ENCODE peak calls at places on chromosomes 13 and 19, in seven cellular contexts. One of them, this sample, is unnamed.

GRCh38 chr13:86383151-86383550 is 583.9 kb upstream of the SLITRK6 start:
- DNase-seq in GM12892: no peak
- DNase-seq in K562: no peak
- DNase-seq in GM12891: no peak
- DNase-seq in H1: no peak
- DNase-seq in GM12878: no peak
- DNase-seq in HepG2: no peak
- DNase-seq in this sample: no peak

GRCh38 chr13:99496322-99497142 is 4.7 kb upstream of the TM9SF2 start:
- DNase-seq in GM12892: no peak
- DNase-seq in K562: no peak
- DNase-seq in GM12891: no peak
- DNase-seq in H1: no peak
- DNase-seq in GM12878: peak
- DNase-seq in HepG2: peak
- DNase-seq in this sample: no peak

GRCh38 chr19:18529782-18530181 is 7.9 kb upstream of the ELL start:
- DNase-seq in GM12892: no peak
- DNase-seq in K562: no peak
- DNase-seq in GM12891: no peak
- DNase-seq in H1: no peak
- DNase-seq in GM12878: no peak
- DNase-seq in HepG2: no peak
- DNase-seq in this sample: no peak

GRCh38 chr19:34260771-34261173 is 6.4 kb downstream of the GARRE1 start:
- DNase-seq in GM12892: no peak
- DNase-seq in K562: no peak
- DNase-seq in GM12891: no peak
- DNase-seq in H1: no peak
- DNase-seq in GM12878: no peak
- DNase-seq in HepG2: no peak
- DNase-seq in this sample: no peak

GRCh38 chr19:48310227-48310626 is 15.1 kb upstream of the EMP3 start:
- DNase-seq in GM12892: no peak
- DNase-seq in K562: no peak
- DNase-seq in GM12891: no peak
- DNase-seq in H1: no peak
- DNase-seq in GM12878: no peak
- DNase-seq in HepG2: peak
- DNase-seq in this sample: no peak

GRCh38 chr19:19334063-19334988 is 13.7 kb downstream of the MAU2 start:
- DNase-seq in GM12892: no peak
- DNase-seq in K562: no peak
- DNase-seq in GM12891: no peak
- DNase-seq in H1: no peak
- DNase-seq in GM12878: no peak
- DNase-seq in HepG2: no peak
- DNase-seq in this sample: no peak

GRCh38 chr19:35641515-35642151 is at the start of gene ETV2:
- DNase-seq in GM12892: no peak
- DNase-seq in K562: peak
- DNase-seq in GM12891: no peak
- DNase-seq in H1: no peak
- DNase-seq in GM12878: no peak
- DNase-seq in HepG2: no peak
- DNase-seq in this sample: peak

GRCh38 chr19:21022996-21023395 is 2.5 kb downstream of the ZNF430 start:
- DNase-seq in GM12892: no peak
- DNase-seq in K562: no peak
- DNase-seq in GM12891: no peak
- DNase-seq in H1: no peak
- DNase-seq in GM12878: no peak
- DNase-seq in HepG2: peak
- DNase-seq in this sample: no peak

GRCh38 chr19:16660763-16661479 is at the start of gene TMEM38A:
- DNase-seq in GM12892: peak
- DNase-seq in K562: peak
- DNase-seq in GM12891: peak
- DNase-seq in H1: no peak
- DNase-seq in GM12878: no peak
- DNase-seq in HepG2: no peak
- DNase-seq in this sample: peak

GRCh38 chr13:72313546-72313945 is 413.9 kb downstream of the MZT1 start:
- DNase-seq in GM12892: no peak
- DNase-seq in K562: no peak
- DNase-seq in GM12891: no peak
- DNase-seq in H1: no peak
- DNase-seq in GM12878: no peak
- DNase-seq in HepG2: no peak
- DNase-seq in this sample: no peak

GRCh38 chr13:45341799-45342584 is 1.0 kb upstream of the TPT1 start:
- DNase-seq in GM12892: no peak
- DNase-seq in K562: no peak
- DNase-seq in GM12891: no peak
- DNase-seq in H1: no peak
- DNase-seq in GM12878: no peak
- DNase-seq in HepG2: no peak
- DNase-seq in this sample: peak

GRCh38 chr13:45055198-45055901 is 65.0 kb upstream of the GTF2F2 start:
- DNase-seq in GM12892: no peak
- DNase-seq in K562: no peak
- DNase-seq in GM12891: no peak
- DNase-seq in H1: no peak
- DNase-seq in GM12878: peak
- DNase-seq in HepG2: no peak
- DNase-seq in this sample: no peak

GRCh38 chr13:80824231-80824630 is 483.3 kb upstream of the SPRY2 start:
- DNase-seq in GM12892: no peak
- DNase-seq in K562: no peak
- DNase-seq in GM12891: no peak
- DNase-seq in H1: no peak
- DNase-seq in GM12878: no peak
- DNase-seq in HepG2: no peak
- DNase-seq in this sample: no peak

DNA sequence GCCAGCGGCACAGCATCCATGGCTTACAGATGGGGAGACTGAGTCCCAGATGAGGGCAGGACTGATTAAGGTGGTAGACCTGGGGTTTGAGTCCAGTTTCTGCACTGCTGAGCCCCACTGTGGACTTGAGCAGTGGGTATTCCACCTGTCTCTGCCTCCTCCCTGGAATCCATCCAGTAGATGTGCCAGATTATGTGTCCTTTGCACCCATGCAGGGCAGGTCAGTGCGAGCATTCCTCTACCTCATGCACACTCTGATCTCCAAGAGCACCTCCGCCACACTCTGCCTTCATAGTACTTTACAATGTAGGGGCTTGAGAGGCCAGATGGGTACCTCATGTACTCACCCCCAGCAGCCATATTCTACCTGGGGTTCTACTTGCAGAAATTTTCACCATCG is 10.0 kb downstream of the ZSCAN22 start:
- DNase-seq in GM12892: no peak
- DNase-seq in K562: no peak
- DNase-seq in GM12891: no peak
- DNase-seq in H1: no peak
- DNase-seq in GM12878: no peak
- DNase-seq in HepG2: no peak
- DNase-seq in this sample: no peak
- TF ChIP-seq TAF1 in GM12892: no peak
- TF ChIP-seq TAF1 in K562: no peak
- TF ChIP-seq TAF1 in GM12891: no peak
- TF ChIP-seq TAF1 in H1: no peak
- TF ChIP-seq TAF1 in GM12878: no peak
- TF ChIP-seq TAF1 in HepG2: no peak
- TF ChIP-seq TAF1 in this sample: no peak

GRCh38 chr13:53340505-53341143 is 312.0 kb downstream of the OLFM4 start:
- DNase-seq in GM12892: no peak
- DNase-seq in K562: no peak
- DNase-seq in GM12891: no peak
- DNase-seq in H1: no peak
- DNase-seq in GM12878: no peak
- DNase-seq in HepG2: no peak
- DNase-seq in this sample: no peak

GRCh38 chr13:53341144-53341510 is 312.5 kb downstream of the OLFM4 start:
- DNase-seq in GM12892: no peak
- DNase-seq in K562: no peak
- DNase-seq in GM12891: no peak
- DNase-seq in H1: no peak
- DNase-seq in GM12878: no peak
- DNase-seq in HepG2: no peak
- DNase-seq in this sample: no peak

GRCh38 chr13:53338760-53339159 is 310.1 kb downstream of the OLFM4 start:
- DNase-seq in GM12892: no peak
- DNase-seq in K562: no peak
- DNase-seq in GM12891: no peak
- DNase-seq in H1: no peak
- DNase-seq in GM12878: no peak
- DNase-seq in HepG2: no peak
- DNase-seq in this sample: no peak

DNA sequence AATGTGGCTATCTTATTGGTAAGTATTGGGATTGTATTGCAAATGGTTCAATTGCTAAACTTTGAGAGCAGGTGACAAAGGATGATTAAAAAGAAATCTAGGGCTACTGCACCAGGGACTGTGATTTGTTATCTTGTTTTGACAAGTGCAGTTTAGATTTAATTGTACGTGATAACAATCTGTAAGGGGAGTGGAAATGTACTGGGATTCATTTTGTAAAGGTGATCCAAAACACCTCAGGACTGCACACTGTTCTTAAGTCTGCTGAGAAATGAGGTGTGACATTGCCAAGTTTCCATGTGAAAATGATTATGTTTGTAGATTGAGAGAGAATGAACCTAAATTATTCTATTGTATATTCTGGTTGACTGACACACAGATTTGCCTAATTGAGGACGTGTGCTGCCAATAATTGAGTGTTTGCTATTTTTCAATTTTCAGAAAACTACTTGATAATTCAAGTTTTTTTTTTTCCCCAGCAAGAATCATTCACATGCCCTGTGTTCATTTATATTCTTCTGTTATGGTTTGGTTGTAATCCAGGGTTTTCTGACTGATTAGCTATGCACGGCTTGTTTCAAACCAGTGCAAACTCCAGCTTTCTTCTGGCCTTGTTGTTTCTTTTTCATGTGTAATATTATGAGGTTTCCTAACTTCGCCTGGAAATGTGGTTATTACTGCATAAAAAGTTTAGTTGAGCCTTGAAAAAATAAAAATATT is 308.0 kb downstream of the OLFM4 start:
- DNase-seq in GM12892: no peak
- DNase-seq in K562: no peak
- DNase-seq in GM12891: no peak
- DNase-seq in H1: no peak
- DNase-seq in GM12878: no peak
- DNase-seq in HepG2: no peak
- DNase-seq in this sample: no peak
- TF ChIP-seq TAF1 in GM12892: no peak
- TF ChIP-seq TAF1 in K562: no peak
- TF ChIP-seq TAF1 in GM12891: no peak
- TF ChIP-seq TAF1 in H1: no peak
- TF ChIP-seq TAF1 in GM12878: no peak
- TF ChIP-seq TAF1 in HepG2: no peak
- TF ChIP-seq TAF1 in this sample: no peak

DNA sequence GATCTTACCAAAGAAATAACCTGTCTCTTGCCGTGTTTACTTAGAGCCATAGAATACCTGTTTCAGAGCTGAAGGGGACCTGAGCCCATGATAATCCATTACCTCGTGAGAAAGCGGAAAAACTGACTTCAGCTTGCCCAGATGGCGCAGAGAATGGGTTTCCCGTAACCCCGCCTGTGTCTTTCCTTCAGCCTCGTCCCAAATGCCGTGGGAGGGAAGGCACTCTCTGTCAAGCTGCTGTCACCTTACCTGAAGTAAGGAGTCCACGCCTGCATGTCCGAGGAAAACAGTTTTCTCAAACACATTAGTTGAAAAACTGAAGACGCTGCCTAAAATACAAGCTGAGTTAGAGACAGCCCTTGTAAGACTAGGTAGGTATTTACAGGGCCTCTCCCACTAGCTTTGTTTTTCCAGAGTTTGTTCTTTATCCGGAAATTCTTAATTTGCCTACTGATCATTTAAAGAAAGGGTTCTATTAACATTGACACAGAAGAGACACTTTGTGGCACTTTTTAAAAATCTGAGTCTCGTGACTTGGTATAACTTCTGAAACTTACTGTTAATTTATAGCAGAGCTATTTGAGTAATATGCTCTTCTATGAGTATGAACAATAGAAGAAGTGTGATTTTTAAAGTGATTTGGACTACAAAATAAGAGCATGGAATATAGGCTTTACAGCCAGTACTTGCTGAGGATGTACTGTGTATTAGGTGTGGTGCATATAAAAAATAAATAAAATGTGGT is 1.3 kb upstream of the INTS6 start:
- DNase-seq in GM12892: no peak
- DNase-seq in K562: peak
- DNase-seq in GM12891: no peak
- DNase-seq in H1: no peak
- DNase-seq in GM12878: no peak
- DNase-seq in HepG2: no peak
- DNase-seq in this sample: peak
- TF ChIP-seq TAF1 in GM12892: no peak
- TF ChIP-seq TAF1 in K562: no peak
- TF ChIP-seq TAF1 in GM12891: no peak
- TF ChIP-seq TAF1 in H1: no peak
- TF ChIP-seq TAF1 in GM12878: no peak
- TF ChIP-seq TAF1 in HepG2: no peak
- TF ChIP-seq TAF1 in this sample: no peak

GRCh38 chr19:31518216-31518615 is 169.0 kb upstream of the TSHZ3 start:
- DNase-seq in GM12892: no peak
- DNase-seq in K562: no peak
- DNase-seq in GM12891: no peak
- DNase-seq in H1: no peak
- DNase-seq in GM12878: no peak
- DNase-seq in HepG2: no peak
- DNase-seq in this sample: no peak

GRCh38 chr19:31515931-31516330 is 166.7 kb upstream of the TSHZ3 start:
- DNase-seq in GM12892: no peak
- DNase-seq in K562: no peak
- DNase-seq in GM12891: no peak
- DNase-seq in H1: no peak
- DNase-seq in GM12878: no peak
- DNase-seq in HepG2: no peak
- DNase-seq in this sample: no peak

GRCh38 chr19:31517466-31518180 is 168.4 kb upstream of the TSHZ3 start:
- DNase-seq in GM12892: no peak
- DNase-seq in K562: no peak
- DNase-seq in GM12891: no peak
- DNase-seq in H1: no peak
- DNase-seq in GM12878: no peak
- DNase-seq in HepG2: no peak
- DNase-seq in this sample: no peak

GRCh38 chr19:31518626-31519025 is 169.4 kb upstream of the TSHZ3 start:
- DNase-seq in GM12892: no peak
- DNase-seq in K562: no peak
- DNase-seq in GM12891: no peak
- DNase-seq in H1: no peak
- DNase-seq in GM12878: no peak
- DNase-seq in HepG2: no peak
- DNase-seq in this sample: no peak

DNA sequence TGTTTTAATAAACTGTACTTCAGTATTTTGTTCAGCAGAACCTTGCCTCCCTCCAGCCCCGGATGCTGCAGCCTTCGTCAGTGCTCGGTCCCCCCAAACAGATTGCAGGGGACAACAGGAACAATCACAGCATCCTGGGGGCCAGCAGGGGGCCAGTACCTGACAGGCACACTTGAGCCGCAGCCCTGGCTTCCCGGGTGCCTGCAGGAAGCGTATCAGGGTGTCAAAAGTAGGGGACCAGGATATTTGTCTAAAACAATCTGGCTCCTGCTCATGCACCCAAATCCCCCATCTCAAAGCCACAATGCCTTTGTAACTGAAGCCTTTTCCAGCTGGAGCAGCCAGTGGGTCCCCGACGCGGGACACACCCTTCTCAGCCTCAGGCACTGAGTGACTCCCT is 167.5 kb upstream of the TSHZ3 start:
- DNase-seq in GM12892: no peak
- DNase-seq in K562: no peak
- DNase-seq in GM12891: no peak
- DNase-seq in H1: no peak
- DNase-seq in GM12878: no peak
- DNase-seq in HepG2: no peak
- DNase-seq in this sample: no peak
- TF ChIP-seq TAF1 in GM12892: no peak
- TF ChIP-seq TAF1 in K562: no peak
- TF ChIP-seq TAF1 in GM12891: no peak
- TF ChIP-seq TAF1 in H1: no peak
- TF ChIP-seq TAF1 in GM12878: no peak
- TF ChIP-seq TAF1 in HepG2: no peak
- TF ChIP-seq TAF1 in this sample: no peak

This sample was measured in SK-N-SH.